ENCODE peak calls at places on chromosomes 3 and 15, in nine cellular contexts. S is stomach, D is adrenal gland, O is lung, B is left ventricle myocardium inferior, U is SK-N-SH, Y is NT2/D1, P is right atrium auricular region, G is upper lobe of right lung. N is an unnamed sample.

GRCh38 chr15:68062214-68062613 is 8.1 kb downstream of the PIAS1 start:
- DNase-seq in S (no peak), D (no peak), O (no peak), B (no peak), U (no peak), Y (no peak), P (no peak), G (no peak), N (no peak)

GRCh38 chr15:99727733-99728132 is 5.5 kb downstream of the LYSMD4 start:
- DNase-seq in S (no peak), D (no peak), O (no peak), B (no peak), U (peak; percentile 30), Y (no peak), P (no peak), G (no peak), N (no peak)

GRCh38 chr3:15646924-15647511 is 45.5 kb downstream of the BTD start:
- DNase-seq in S (no peak), D (peak; percentile 76), O (peak; percentile 48), B (peak; percentile 33), U (no peak), Y (no peak), P (no peak), G (no peak), N (no peak)

GRCh38 chr3:123520656-123521055 is 64.2 kb downstream of the HACD2 start:
- DNase-seq in S (no peak), D (no peak), O (no peak), B (no peak), U (no peak), Y (no peak), P (no peak), G (no peak), N (no peak)

GRCh38 chr15:26891448-26891881 is 24.6 kb downstream of the GABRA5 start:
- DNase-seq in S (peak; percentile 60), D (peak; percentile 51), O (peak; percentile 52), B (peak; percentile 47), U (peak; percentile 83), Y (peak; percentile 55), P (no peak), G (no peak), N (peak; percentile 71)

GRCh38 chr3:141000027-141000663 is 51.0 kb upstream of the SPSB4 start:
- DNase-seq in S (peak; percentile 63), D (peak; percentile 61), O (peak; percentile 48), B (peak; percentile 61), U (peak; percentile 60), Y (peak; percentile 70), P (peak; percentile 65), G (peak; percentile 75), N (peak; percentile 44)

GRCh38 chr3:31798840-31799239 is 182.2 kb downstream of the OSBPL10 start:
- DNase-seq in S (no peak), D (no peak), O (no peak), B (no peak), U (no peak), Y (no peak), P (no peak), G (no peak), N (no peak)

GRCh38 chr15:78343431-78343830 is 3.3 kb downstream of the CRABP1 start:
- DNase-seq in S (no peak), D (no peak), O (no peak), B (no peak), U (no peak), Y (no peak), P (no peak), G (no peak), N (no peak)

GRCh38 chr15:79257454-79257853 is 25.1 kb upstream of the ANKRD34C start:
- DNase-seq in S (no peak), D (no peak), O (no peak), B (no peak), U (no peak), Y (no peak), P (no peak), G (no peak), N (no peak)

GRCh38 chr15:50353999-50354837 is 780 bp downstream of the GABPB1 start:
- DNase-seq in S (peak; percentile 53), D (peak; percentile 62), O (peak; percentile 43), B (peak; percentile 22), U (peak; percentile 63), Y (no peak), P (peak; percentile 61), G (peak; percentile 82), N (peak; percentile 69)

GRCh38 chr15:67943961-67944674 is 104.3 kb upstream of the RNU6-1 start:
- DNase-seq in S (peak; percentile 95), D (no peak), O (no peak), B (peak; percentile 85), U (no peak), Y (no peak), P (peak; percentile 92), G (no peak), N (no peak)

GRCh38 chr3:66386925-66387650 is 113.7 kb downstream of the LRIG1 start:
- DNase-seq in S (no peak), D (no peak), O (no peak), B (no peak), U (no peak), Y (no peak), P (no peak), G (no peak), N (no peak)

GRCh38 chr3:61725851-61726333 is 164.5 kb downstream of the PTPRG start:
- DNase-seq in S (no peak), D (peak; percentile 59), O (no peak), B (no peak), U (no peak), Y (no peak), P (no peak), G (no peak), N (no peak)

GRCh38 chr3:182618085-182618732 is 175.1 kb upstream of the ATP11B start:
- DNase-seq in S (no peak), D (no peak), O (no peak), B (no peak), U (no peak), Y (no peak), P (no peak), G (no peak), N (peak; percentile 10)

GRCh38 chr15:64582202-64582601 is 121.8 kb downstream of the ZNF609 start:
- DNase-seq in S (no peak), D (no peak), O (no peak), B (no peak), U (no peak), Y (no peak), P (no peak), G (no peak), N (no peak)

GRCh38 chr3:138799822-138800221 is 34.9 kb downstream of the PIK3CB start:
- DNase-seq in S (no peak), D (no peak), O (no peak), B (peak; percentile 26), U (no peak), Y (no peak), P (no peak), G (no peak), N (no peak)

GRCh38 chr15:37701230-37701629 is 233.2 kb upstream of the TMCO5A start:
- DNase-seq in S (no peak), D (no peak), O (no peak), B (no peak), U (no peak), Y (no peak), P (no peak), G (no peak), N (no peak)

GRCh38 chr15:37698679-37699078 is 235.8 kb upstream of the TMCO5A start:
- DNase-seq in S (no peak), D (no peak), O (no peak), B (no peak), U (no peak), Y (no peak), P (no peak), G (no peak), N (no peak)

GRCh38 chr15:37695719-37696118 is 238.7 kb upstream of the TMCO5A start:
- DNase-seq in S (no peak), D (no peak), O (no peak), B (no peak), U (no peak), Y (no peak), P (no peak), G (no peak), N (no peak)
- H3K4me3 ChIP-seq in S (no peak overlapping the region), D (no peak overlapping the region), O (no peak overlapping the region), B (no peak overlapping the region), U (no peak overlapping the region), Y (no peak overlapping the region), P (no peak overlapping the region), G (no peak overlapping the region), N (no peak overlapping the region)

DNA sequence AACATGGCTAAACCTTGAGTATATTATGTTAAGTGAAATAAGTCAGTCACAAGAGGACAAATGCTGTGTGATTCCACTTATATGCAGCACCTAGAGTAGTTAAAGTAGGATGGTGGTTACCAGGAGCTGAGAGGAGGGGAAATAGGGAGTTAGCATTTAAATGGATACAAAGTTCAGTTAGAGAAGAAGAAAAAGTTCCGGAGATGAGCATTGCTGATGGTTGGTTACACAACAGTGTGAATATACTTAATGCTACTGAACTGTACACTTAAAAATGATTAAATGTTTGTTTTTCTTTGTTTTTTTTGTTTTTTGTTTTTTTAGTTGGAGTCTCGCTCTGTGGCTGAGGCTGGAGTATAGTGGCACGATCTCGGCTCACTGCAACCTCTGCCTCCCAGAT is 67.7 kb upstream of the OSTN start:
- DNase-seq in S (no peak), D (no peak), O (no peak), B (no peak), U (no peak), Y (no peak), P (no peak), G (no peak), N (no peak)
- H3K27me3 ChIP-seq in S (no peaks in the 10 kb centered on the region), D (no peaks in the 10 kb centered on the region), O (no peaks in the 10 kb centered on the region), B (no peaks in the 10 kb centered on the region), U (no peaks in the 10 kb centered on the region), Y (no peaks in the 10 kb centered on the region), P (no peaks in the 10 kb centered on the region), G (no peaks in the 10 kb centered on the region), N (no peaks in the 10 kb centered on the region)

DNA sequence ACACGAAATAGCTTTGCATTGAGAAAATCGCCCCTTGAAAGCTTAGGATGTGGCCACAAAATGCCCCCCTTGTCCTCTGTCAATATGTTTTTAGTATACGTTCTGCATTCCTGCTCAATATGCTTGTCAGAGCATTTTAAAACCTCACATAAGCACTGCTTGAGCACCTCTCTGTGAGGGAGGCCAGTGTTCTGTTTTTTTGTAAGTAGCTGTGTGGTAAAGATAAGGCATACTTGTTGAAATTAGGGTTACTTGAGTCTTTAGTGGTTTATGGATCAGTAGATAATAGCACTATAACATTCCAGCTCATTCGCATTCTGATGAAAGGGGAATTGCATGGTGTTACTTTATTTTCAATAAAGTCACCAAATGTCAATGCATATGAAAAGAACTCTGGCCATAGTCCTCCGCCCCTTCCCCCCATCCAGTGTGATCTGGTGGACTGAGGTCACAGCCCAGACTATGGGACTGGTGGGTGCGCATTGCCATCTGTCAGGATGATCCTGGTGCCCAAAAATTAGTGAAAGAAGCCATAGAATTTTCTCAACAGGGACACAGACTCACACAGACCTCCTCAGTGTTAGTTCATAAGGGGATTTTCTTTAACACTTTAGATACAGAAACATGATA is 33.1 kb downstream of the IL1RAP start:
- DNase-seq in S (no peak), D (no peak), O (no peak), B (no peak), U (no peak), Y (no peak), P (no peak), G (no peak), N (peak; percentile 49)
- H3K4me3 ChIP-seq in S (no peak overlapping the region), D (no peak overlapping the region), O (no peak overlapping the region), B (no peak overlapping the region), U (no peak overlapping the region), Y (no peak overlapping the region), P (no peak overlapping the region), G (no peak overlapping the region), N (no peak overlapping the region)

DNA sequence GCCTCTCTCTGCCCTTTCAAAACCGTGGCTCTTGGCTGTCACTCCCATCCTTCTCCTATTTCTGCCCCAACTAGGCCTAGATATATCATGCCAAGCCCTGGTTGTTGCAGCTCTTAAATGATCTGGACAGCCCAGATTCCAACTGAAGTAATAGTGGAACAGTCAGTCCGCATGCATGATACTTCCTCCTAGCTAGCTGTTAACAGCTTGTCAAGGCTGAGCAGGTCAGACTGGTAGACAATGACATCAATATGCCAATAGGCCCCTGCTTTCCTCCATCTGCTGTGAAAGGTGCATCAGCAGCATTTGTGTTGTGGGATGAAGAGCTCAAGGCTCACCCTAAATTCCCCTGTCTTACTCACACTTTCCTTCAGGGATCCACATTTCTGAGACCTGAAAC is 527.7 kb upstream of the TGFBR2 start:
- DNase-seq in S (no peak), D (no peak), O (no peak), B (no peak), U (no peak), Y (no peak), P (no peak), G (no peak), N (no peak)
- H3K27me3 ChIP-seq in S (no peaks in the 10 kb centered on the region), D (no peaks in the 10 kb centered on the region), O (no peaks in the 10 kb centered on the region), B (no peaks in the 10 kb centered on the region), U (no peaks in the 10 kb centered on the region), Y (no peaks in the 10 kb centered on the region), P (no peaks in the 10 kb centered on the region), G (no peaks in the 10 kb centered on the region), N (no peaks in the 10 kb centered on the region)